ENCODE peak calls at places on chromosomes 11 and 22, in ten cellular contexts. L is MCF 10A; V is fibroblast of the conjunctiva; Y is heart left ventricle; C is SK-N-DZ; K is stimulated activated naive CD4-positive, alpha-beta T cell treated with Interleukin-2 at 50 U/mL for 16 hours; B is cardiac muscle cell; Z is A549; O is HT1080; J is effector CD4-positive, alpha-beta T cell. U is an unnamed sample.

GRCh38 chr11:6705905-6706535 is 22.9 kb upstream of the MRPL17 start:
- DNase-seq in L (peak), V (peak), Y (no peak), C (peak), K (peak), B (peak), Z (peak), O (peak), J (peak), U (no peak)

GRCh38 chr11:61021661-61022212 is 50.3 kb downstream of the CD6 start:
- DNase-seq in L (peak), V (no peak), Y (no peak), C (no peak), K (peak), B (no peak), Z (no peak), O (no peak), J (peak), U (no peak)

GRCh38 chr11:130945945-130946344 is 29.7 kb upstream of the SNX19 start:
- DNase-seq in L (peak), V (peak), Y (peak), C (no peak), K (no peak), B (peak), Z (no peak), O (peak), J (no peak), U (peak)

GRCh38 chr11:59777104-59777503 is 21.9 kb downstream of the STX3 start:
- DNase-seq in L (no peak), V (no peak), Y (no peak), C (no peak), K (no peak), B (no peak), Z (no peak), O (no peak), J (no peak), U (no peak)

GRCh38 chr11:47611240-47611863 is 17.1 kb upstream of the C1QTNF4 start:
- DNase-seq in L (no peak), V (no peak), Y (no peak), C (no peak), K (no peak), B (no peak), Z (no peak), O (no peak), J (no peak), U (no peak)

GRCh38 chr11:128379587-128380279 is 207.6 kb downstream of the ETS1 start:
- DNase-seq in L (peak), V (no peak), Y (no peak), C (no peak), K (no peak), B (no peak), Z (no peak), O (peak), J (no peak), U (no peak)

GRCh38 chr11:59944761-59945160 is 6.5 kb downstream of the OOSP1 start:
- DNase-seq in L (no peak), V (no peak), Y (no peak), C (no peak), K (no peak), B (no peak), Z (no peak), O (no peak), J (no peak), U (no peak)

GRCh38 chr11:503179-503981 is 3.7 kb downstream of the RNH1 start:
- DNase-seq in L (peak), V (peak), Y (no peak), C (no peak), K (peak), B (peak), Z (no peak), O (no peak), J (no peak), U (peak)

GRCh38 chr11:62539238-62539925 is 7.2 kb downstream of the AHNAK start:
- DNase-seq in L (peak), V (peak), Y (peak), C (no peak), K (peak), B (peak), Z (peak), O (peak), J (peak), U (peak)

GRCh38 chr11:115627071-115627470 is 122.9 kb upstream of the CADM1 start:
- DNase-seq in L (no peak), V (no peak), Y (no peak), C (no peak), K (no peak), B (no peak), Z (no peak), O (no peak), J (no peak), U (no peak)

GRCh38 chr22:26453195-26453594 is 24.1 kb downstream of the ASPHD2 start:
- DNase-seq in L (no peak), V (no peak), Y (no peak), C (no peak), K (no peak), B (no peak), Z (no peak), O (no peak), J (no peak), U (no peak)

GRCh38 chr11:118870396-118871343 is 13.0 kb upstream of the CXCR5 start:
- DNase-seq in L (no peak), V (no peak), Y (peak), C (no peak), K (no peak), B (peak), Z (no peak), O (no peak), J (no peak), U (peak)

GRCh38 chr22:26462051-26462450 is 21.5 kb downstream of the HPS4 start:
- DNase-seq in L (no peak), V (no peak), Y (no peak), C (no peak), K (no peak), B (no peak), Z (no peak), O (no peak), J (no peak), U (no peak)

GRCh38 chr11:36253238-36253637 is 36.0 kb downstream of the COMMD9 start:
- DNase-seq in L (no peak), V (peak), Y (no peak), C (peak), K (no peak), B (no peak), Z (no peak), O (no peak), J (no peak), U (no peak)

GRCh38 chr11:113331988-113332387 is 17.6 kb downstream of the TTC12 start:
- DNase-seq in L (no peak), V (peak), Y (no peak), C (peak), K (no peak), B (no peak), Z (no peak), O (no peak), J (no peak), U (no peak)

GRCh38 chr22:25492162-25492561 is 72.3 kb upstream of the GRK3 start:
- DNase-seq in L (no peak), V (no peak), Y (no peak), C (no peak), K (no peak), B (no peak), Z (no peak), O (no peak), J (no peak), U (no peak)

GRCh38 chr22:21587803-21588611 is 20.5 kb downstream of the UBE2L3 start:
- DNase-seq in L (no peak), V (no peak), Y (no peak), C (no peak), K (peak), B (peak), Z (no peak), O (no peak), J (no peak), U (no peak)

GRCh38 chr11:89487016-89487415 is 4.2 kb downstream of the NOX4 start:
- DNase-seq in L (no peak), V (no peak), Y (no peak), C (no peak), K (no peak), B (no peak), Z (no peak), O (peak), J (no peak), U (no peak)

GRCh38 chr11:115926601-115927000 is 422.4 kb upstream of the CADM1 start:
- DNase-seq in L (no peak), V (no peak), Y (no peak), C (no peak), K (no peak), B (no peak), Z (no peak), O (no peak), J (no peak), U (no peak)

GRCh38 chr11:10918698-10919097 is 60.8 kb upstream of the ZBED5 start:
- DNase-seq in L (no peak), V (no peak), Y (no peak), C (no peak), K (no peak), B (no peak), Z (no peak), O (peak), J (no peak), U (no peak)

GRCh38 chr11:132718711-132719641 is 813.3 kb downstream of the OPCML start:
- DNase-seq in L (no peak), V (no peak), Y (no peak), C (no peak), K (peak), B (peak), Z (no peak), O (peak), J (peak), U (no peak)

GRCh38 chr11:73493838-73494598 is 103.9 kb downstream of the FAM168A start:
- DNase-seq in L (peak), V (peak), Y (no peak), C (no peak), K (no peak), B (peak), Z (no peak), O (peak), J (no peak), U (no peak)

GRCh38 chr11:125773516-125773915 is 5.1 kb downstream of the PATE2 start:
- DNase-seq in L (no peak), V (no peak), Y (no peak), C (no peak), K (no peak), B (peak), Z (no peak), O (no peak), J (no peak), U (no peak)

GRCh38 chr11:119782673-119783072 is 53.7 kb upstream of the NECTIN1 start:
- DNase-seq in L (no peak), V (no peak), Y (no peak), C (no peak), K (no peak), B (no peak), Z (no peak), O (no peak), J (no peak), U (no peak)

GRCh38 chr11:17692931-17693330 is 26.4 kb upstream of the MYOD1 start:
- DNase-seq in L (no peak), V (no peak), Y (no peak), C (no peak), K (no peak), B (no peak), Z (no peak), O (no peak), J (no peak), U (no peak)